ENCODE peak calls at places on chromosomes 7 and 10, in five cellular contexts. T is HepG2, O is PC-3, R is OCI-LY7, V is HCT116. K is an unnamed sample.

GRCh38 chr10:14605231-14605925 is 169.3 kb downstream of the FAM107B start:
- DNase-seq in T (peak; percentile 44), O (peak; percentile 82), R (no peak), V (peak; percentile 15), K (no peak)

GRCh38 chr10:77004917-77005564 is 632.6 kb downstream of the KCNMA1 start:
- DNase-seq in T (peak; percentile 32), O (peak; percentile 99), R (peak; percentile 21), V (peak; percentile 18), K (peak; percentile 5)

GRCh38 chr7:20403356-20403755 is 72.7 kb downstream of the ITGB8 start:
- DNase-seq in T (no peak), O (no peak), R (no peak), V (no peak), K (no peak)

GRCh38 chr7:35793225-35793579 is 7.7 kb upstream of the SEPTIN7 start:
- DNase-seq in T (no peak), O (no peak), R (no peak), V (no peak), K (no peak)

GRCh38 chr10:124992462-124993344 is 50.8 kb downstream of the ZRANB1 start:
- DNase-seq in T (peak; percentile 47), O (peak; percentile 68), R (peak; percentile 65), V (peak; percentile 43), K (peak; percentile 54)

GRCh38 chr7:27774717-27775328 is 34.9 kb downstream of the TAX1BP1 start:
- DNase-seq in T (peak; percentile 39), O (peak; percentile 70), R (peak; percentile 53), V (peak; percentile 12), K (no peak)

GRCh38 chr10:102553771-102554170 is 50.0 kb downstream of the SUFU start:
- DNase-seq in T (no peak), O (no peak), R (no peak), V (no peak), K (no peak)

GRCh38 chr10:93856349-93857140 is 37.2 kb upstream of the SLC35G1 start:
- DNase-seq in T (no peak), O (peak; percentile 6), R (no peak), V (no peak), K (no peak)

GRCh38 chr10:68301790-68302502 is 29.9 kb upstream of the HNRNPH3 start:
- DNase-seq in T (peak; percentile 50), O (peak; percentile 94), R (peak; percentile 87), V (peak; percentile 49), K (no peak)

GRCh38 chr10:60809157-60809556 is 30.9 kb downstream of the CDK1 start:
- DNase-seq in T (no peak), O (peak; percentile 68), R (no peak), V (no peak), K (no peak)

GRCh38 chr10:73916761-73917470 is 6.0 kb downstream of the PLAU start:
- DNase-seq in T (no peak), O (peak; percentile 50), R (no peak), V (no peak), K (no peak)

GRCh38 chr10:73209705-73210104 is 37.4 kb downstream of the DNAJC9 start:
- DNase-seq in T (no peak), O (peak; percentile 81), R (no peak), V (no peak), K (no peak)

GRCh38 chr7:72196176-72196575 is 216.0 kb downstream of the CALN1 start:
- DNase-seq in T (no peak), O (no peak), R (no peak), V (no peak), K (no peak)

GRCh38 chr7:16359201-16359600 is 62.1 kb downstream of the CRPPA start:
- DNase-seq in T (no peak), O (no peak), R (no peak), V (no peak), K (no peak)

GRCh38 chr10:28432210-28432676 is 100.7 kb upstream of the WAC start:
- DNase-seq in T (peak; percentile 66), O (peak; percentile 64), R (peak; percentile 54), V (peak; percentile 70), K (peak; percentile 17)

GRCh38 chr7:158284617-158285382 is 302.8 kb downstream of the PTPRN2 start:
- DNase-seq in T (no peak), O (no peak), R (no peak), V (no peak), K (no peak)

GRCh38 chr10:14008648-14009072 is 322.1 kb downstream of the FRMD4A start:
- DNase-seq in T (no peak), O (peak; percentile 5), R (no peak), V (no peak), K (no peak)

GRCh38 chr10:77970869-77971803 is 44.6 kb upstream of the DLG5 start:
- DNase-seq in T (peak; percentile 92), O (peak; percentile 99), R (peak; percentile 8), V (no peak), K (peak; percentile 16)

GRCh38 chr10:92153-92552 is 43.1 kb upstream of the TUBB8 start:
- DNase-seq in T (no peak), O (no peak), R (no peak), V (no peak), K (no peak)

GRCh38 chr7:33686001-33686591 is 219.2 kb upstream of the BMPER start:
- DNase-seq in T (no peak), O (no peak), R (no peak), V (no peak), K (peak; percentile 4)

GRCh38 chr10:87887548-87888289 is 24.3 kb downstream of the PTEN start:
- DNase-seq in T (no peak), O (no peak), R (no peak), V (no peak), K (no peak)

GRCh38 chr10:110181911-110182310 is 25.5 kb upstream of the MXI1 start:
- DNase-seq in T (no peak), O (no peak), R (no peak), V (no peak), K (no peak)

GRCh38 chr10:73647211-73647874 is 6.1 kb upstream of the MYOZ1 start:
- DNase-seq in T (no peak), O (no peak), R (no peak), V (no peak), K (no peak)

GRCh38 chr10:121694966-121695340 is 96.7 kb upstream of the FGFR2 start:
- DNase-seq in T (no peak), O (no peak), R (no peak), V (no peak), K (no peak)

GRCh38 chr7:2628891-2629290 is 2.9 kb upstream of the TTYH3 start:
- DNase-seq in T (no peak), O (no peak), R (no peak), V (no peak), K (no peak)

GRCh38 chr10:80413152-80413996 is 5.0 kb downstream of the PRXL2A start:
- DNase-seq in T (no peak), O (no peak), R (no peak), V (no peak), K (no peak)

GRCh38 chr7:45067582-45067981 is 21.2 kb downstream of the NACAD start:
- DNase-seq in T (no peak), O (no peak), R (no peak), V (no peak), K (no peak)

GRCh38 chr7:99095698-99096097 is 48.2 kb downstream of the SMURF1 start:
- DNase-seq in T (no peak), O (no peak), R (no peak), V (no peak), K (no peak)

GRCh38 chr7:105016083-105017075 is 2.4 kb downstream of the KMT2E start:
- DNase-seq in T (no peak), O (peak; percentile 32), R (no peak), V (no peak), K (no peak)

GRCh38 chr10:72605137-72605536 is 20.7 kb downstream of the MICU1 start:
- DNase-seq in T (no peak), O (no peak), R (no peak), V (no peak), K (no peak)

GRCh38 chr7:732094-732541 is 5.0 kb upstream of the PRKAR1B start:
- DNase-seq in T (peak; percentile 86), O (peak; percentile 62), R (no peak), V (peak; percentile 24), K (no peak)

GRCh38 chr7:155349601-155350331 is 52.1 kb downstream of the INSIG1 start:
- DNase-seq in T (no peak), O (no peak), R (no peak), V (no peak), K (no peak)

GRCh38 chr10:13708256-13708990 is 121.7 kb downstream of the PRPF18 start:
- DNase-seq in T (no peak), O (peak; percentile 74), R (no peak), V (no peak), K (no peak)

DNA sequence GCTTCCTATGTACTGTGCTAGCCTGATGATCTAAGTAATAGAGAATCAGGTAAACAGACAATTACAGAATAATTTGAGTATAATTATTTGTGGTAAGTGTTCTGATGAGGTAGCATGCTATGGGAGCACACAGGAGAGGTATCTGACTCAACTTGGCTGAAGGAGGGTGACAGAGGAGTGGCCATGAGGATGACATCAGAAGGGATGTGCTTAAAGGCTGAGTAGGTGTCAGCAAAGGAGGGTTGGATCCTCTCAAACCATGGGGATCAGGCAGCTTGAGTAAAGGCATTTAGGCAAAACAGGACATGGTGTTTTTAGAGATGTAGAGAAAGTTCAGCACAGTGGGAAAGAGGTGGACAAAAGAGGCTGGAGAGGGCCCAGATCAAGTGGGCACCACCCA is 29.0 kb downstream of the KLHDC10 start:
- DNase-seq in T (no peak), O (no peak), R (no peak), V (no peak), K (no peak)
- H3K79me2 ChIP-seq in T (peaks cover 4% of the 10 kb centered on the region), O (no peaks in the 10 kb centered on the region), R (peaks cover 14% of the 10 kb centered on the region), V (peaks cover under 1% of the 10 kb centered on the region), K (peaks cover 9% of the 10 kb centered on the region)

DNA sequence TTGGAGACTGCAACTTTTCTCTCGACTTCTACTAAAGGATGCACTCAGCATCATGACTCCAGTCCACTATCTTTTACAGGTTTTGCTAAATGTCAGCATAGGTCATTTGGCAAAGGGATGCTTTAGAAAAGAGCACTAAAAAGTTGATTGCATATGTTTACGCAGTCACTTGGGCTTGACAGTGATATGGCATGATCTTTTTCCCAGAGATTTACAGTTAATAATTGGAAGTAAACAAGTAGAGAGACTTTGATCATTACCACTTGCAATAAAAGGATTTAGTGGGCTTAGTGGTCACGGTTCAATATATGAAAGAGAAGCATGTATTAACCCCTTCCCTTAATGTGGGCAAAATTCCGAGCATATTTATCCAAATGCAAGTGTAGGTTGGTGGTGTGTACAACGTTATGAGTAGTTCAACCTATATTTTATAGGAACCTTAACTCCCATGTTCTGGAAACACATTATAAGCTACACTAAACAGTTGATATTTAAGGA is 1.8 kb downstream of the BMI1 start:
- DNase-seq in T (no peak), O (peak; percentile 11), R (no peak), V (no peak), K (no peak)
- H3K79me2 ChIP-seq in T (peaks cover 35% of the 10 kb centered on the region), O (peaks cover 88% of the 10 kb centered on the region), R (peaks cover 5% of the 10 kb centered on the region), V (peaks cover 54% of the 10 kb centered on the region), K (peaks cover 51% of the 10 kb centered on the region)

DNA sequence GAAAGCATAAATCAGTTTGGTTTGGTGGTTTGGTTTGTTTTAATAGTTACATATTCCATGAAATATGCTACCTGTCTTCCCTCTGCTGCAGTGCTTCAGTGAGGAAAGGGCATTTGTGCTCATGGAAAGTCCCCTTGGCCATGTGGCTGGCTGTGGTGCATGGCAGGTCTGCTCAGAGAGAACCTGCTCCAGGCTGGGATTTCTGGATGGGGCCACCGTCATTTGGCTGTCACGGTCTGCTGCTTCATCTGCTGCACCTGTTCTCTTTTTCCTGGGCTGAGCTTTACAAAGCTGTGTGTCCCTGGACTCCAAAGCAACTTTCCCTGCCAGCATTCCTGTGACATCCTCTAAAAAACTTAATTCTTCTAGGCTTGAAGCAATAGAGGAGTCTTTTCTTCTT is 8.9 kb downstream of the CDK14 start:
- DNase-seq in T (no peak), O (no peak), R (no peak), V (no peak), K (no peak)
- H3K79me2 ChIP-seq in T (no peaks in the 10 kb centered on the region), O (peaks cover 24% of the 10 kb centered on the region), R (no peaks in the 10 kb centered on the region), V (no peaks in the 10 kb centered on the region), K (no peaks in the 10 kb centered on the region)

GRCh38 chr10:79101560-79101971 is 32.8 kb downstream of the ZMIZ1 start:
- DNase-seq in T (no peak), O (no peak), R (peak; percentile 57), V (no peak), K (no peak)
- H3K79me2 ChIP-seq in T (peaks cover 100% of the 10 kb centered on the region), O (peaks cover 99% of the 10 kb centered on the region), R (no peaks in the 10 kb centered on the region), V (peaks cover 48% of the 10 kb centered on the region), K (peaks cover 100% of the 10 kb centered on the region)

K was measured in DND-41.